ENCODE peak calls at places on chromosomes 13 and 19, in six cellular contexts. L, E, T, U, K and J are unnamed samples.

GRCh38 chr19:4456566-4456842 is 1.1 kb downstream of the UBXN6 start:
- DNase-seq in L (no peak), E (peak), T (no peak), U (peak), K (no peak), J (no peak)

GRCh38 chr19:3387645-3388589 is 21.5 kb downstream of the NFIC start:
- DNase-seq in L (peak), E (no peak), T (peak), U (no peak), K (no peak), J (peak)

GRCh38 chr19:20078696-20079095 is 896 bp downstream of the ZNF90 start:
- DNase-seq in L (no peak), E (no peak), T (peak), U (peak), K (no peak), J (peak)

GRCh38 chr19:5814847-5815246 is 10.0 kb downstream of the NRTN start:
- DNase-seq in L (no peak), E (no peak), T (no peak), U (no peak), K (no peak), J (no peak)

GRCh38 chr13:66076417-66076816 is 1153.7 kb downstream of the PCDH9 start:
- DNase-seq in L (no peak), E (no peak), T (no peak), U (no peak), K (no peak), J (no peak)

GRCh38 chr13:101474419-101474957 is 22.0 kb downstream of the ITGBL1 start:
- DNase-seq in L (no peak), E (no peak), T (no peak), U (peak), K (no peak), J (peak)

GRCh38 chr19:23991170-23991569 is 76.5 kb downstream of the ZNF726 start:
- DNase-seq in L (no peak), E (no peak), T (peak), U (no peak), K (no peak), J (peak)

GRCh38 chr19:19538077-19538764 is at the start of gene CILP2:
- DNase-seq in L (no peak), E (no peak), T (no peak), U (peak), K (no peak), J (peak)

GRCh38 chr13:49669735-49670309 is 21.5 kb downstream of the EBPL start:
- DNase-seq in L (peak), E (peak), T (peak), U (peak), K (no peak), J (peak)

GRCh38 chr19:6161271-6161850 is 25.9 kb downstream of the ACSBG2 start:
- DNase-seq in L (no peak), E (peak), T (no peak), U (no peak), K (no peak), J (peak)

GRCh38 chr19:48595171-48595570 is 11.4 kb upstream of the SPACA4 start:
- DNase-seq in L (no peak), E (no peak), T (no peak), U (no peak), K (no peak), J (no peak)

GRCh38 chr19:48249502-48250014 is 6.2 kb downstream of the CARD8 start:
- DNase-seq in L (no peak), E (no peak), T (peak), U (no peak), K (no peak), J (no peak)

GRCh38 chr13:33230178-33230881 is 55.2 kb downstream of the STARD13 start:
- DNase-seq in L (no peak), E (no peak), T (no peak), U (no peak), K (no peak), J (no peak)

GRCh38 chr13:111177081-111177711 is 62.1 kb downstream of the ARHGEF7 start:
- DNase-seq in L (no peak), E (no peak), T (no peak), U (peak), K (no peak), J (no peak)

GRCh38 chr13:33213024-33213795 is 72.3 kb downstream of the STARD13 start:
- DNase-seq in L (no peak), E (no peak), T (no peak), U (no peak), K (no peak), J (no peak)

GRCh38 chr13:24043590-24044350 is 116.8 kb upstream of the SPATA13 start:
- DNase-seq in L (no peak), E (no peak), T (no peak), U (no peak), K (no peak), J (no peak)

GRCh38 chr19:40348961-40349507 is 539 bp downstream of the PLD3 start:
- DNase-seq in L (peak), E (peak), T (no peak), U (no peak), K (no peak), J (peak)

GRCh38 chr13:30453727-30454126 is 12.0 kb downstream of the HMGB1 start:
- DNase-seq in L (no peak), E (no peak), T (no peak), U (no peak), K (no peak), J (no peak)
- TF ChIP-seq CTCF in L (peak), E (no peak), T (no peak), U (peak), K (no peak), J (no peak)

GRCh38 chr19:54478677-54479266 is 5.7 kb upstream of the CDC42EP5 start:
- DNase-seq in L (no peak), E (peak), T (no peak), U (peak), K (no peak), J (peak)

GRCh38 chr19:54480048-54480447 is 7.0 kb upstream of the CDC42EP5 start:
- DNase-seq in L (no peak), E (no peak), T (no peak), U (no peak), K (no peak), J (no peak)

GRCh38 chr19:54475706-54476105 is 2.6 kb upstream of the CDC42EP5 start:
- DNase-seq in L (no peak), E (peak), T (no peak), U (no peak), K (no peak), J (no peak)

GRCh38 chr19:54473983-54474382 is 887 bp upstream of the CDC42EP5 start:
- DNase-seq in L (no peak), E (no peak), T (no peak), U (no peak), K (no peak), J (no peak)

GRCh38 chr19:54477650-54478049 is 4.6 kb upstream of the CDC42EP5 start:
- DNase-seq in L (no peak), E (peak), T (no peak), U (no peak), K (no peak), J (no peak)
- TF ChIP-seq CTCF in L (no peak), E (no peak), T (no peak), U (no peak), K (no peak), J (peak)

GRCh38 chr13:46728777-46729176 is 68.2 kb downstream of the ESD start:
- DNase-seq in L (peak), E (peak), T (no peak), U (no peak), K (no peak), J (no peak)
- TF ChIP-seq CTCF in L (no peak), E (no peak), T (no peak), U (no peak), K (no peak), J (no peak)

GRCh38 chr13:112586334-112586733 is 1.6 kb downstream of the TUBGCP3 start:
- DNase-seq in L (no peak), E (no peak), T (no peak), U (no peak), K (no peak), J (no peak)

GRCh38 chr13:112588490-112589297 is 741 bp upstream of the TUBGCP3 start:
- DNase-seq in L (no peak), E (no peak), T (no peak), U (no peak), K (no peak), J (peak)

GRCh38 chr13:112587767-112588489 is at the start of gene TUBGCP3:
- DNase-seq in L (peak), E (peak), T (peak), U (peak), K (peak), J (peak)

GRCh38 chr13:112583592-112584277 is 4.2 kb downstream of the TUBGCP3 start:
- DNase-seq in L (no peak), E (no peak), T (peak), U (no peak), K (no peak), J (no peak)

DNA sequence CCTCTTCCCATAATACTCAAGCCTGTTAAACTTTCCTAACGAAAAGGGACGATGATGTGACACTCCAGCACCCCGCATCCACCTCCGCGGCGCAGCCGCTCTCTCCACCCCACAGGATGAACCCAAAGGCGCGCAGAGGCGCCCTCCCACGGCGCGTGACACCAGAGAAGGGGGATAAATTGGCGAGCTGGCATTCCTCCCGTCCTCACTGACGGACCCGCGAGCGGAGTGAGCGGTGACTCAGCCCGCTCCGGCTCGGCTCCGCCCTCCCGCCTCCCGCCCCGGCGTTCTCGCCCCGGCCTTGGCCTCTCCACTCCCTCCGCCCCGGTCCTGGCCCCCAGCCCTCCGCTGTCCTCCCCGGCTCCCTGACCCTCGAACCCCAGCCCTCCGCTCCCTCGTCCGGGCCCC is 590 bp downstream of the TUBGCP3 start:
- DNase-seq in L (peak), E (peak), T (peak), U (peak), K (peak), J (peak)
- TF ChIP-seq CTCF in L (no peak), E (peak), T (no peak), U (peak), K (no peak), J (no peak)

GRCh38 chr13:90883592-90883991 is 463.9 kb upstream of the MIR17HG start:
- DNase-seq in L (no peak), E (no peak), T (no peak), U (no peak), K (no peak), J (no peak)
- TF ChIP-seq CTCF in L (peak), E (no peak), T (no peak), U (no peak), K (no peak), J (no peak)

DNA sequence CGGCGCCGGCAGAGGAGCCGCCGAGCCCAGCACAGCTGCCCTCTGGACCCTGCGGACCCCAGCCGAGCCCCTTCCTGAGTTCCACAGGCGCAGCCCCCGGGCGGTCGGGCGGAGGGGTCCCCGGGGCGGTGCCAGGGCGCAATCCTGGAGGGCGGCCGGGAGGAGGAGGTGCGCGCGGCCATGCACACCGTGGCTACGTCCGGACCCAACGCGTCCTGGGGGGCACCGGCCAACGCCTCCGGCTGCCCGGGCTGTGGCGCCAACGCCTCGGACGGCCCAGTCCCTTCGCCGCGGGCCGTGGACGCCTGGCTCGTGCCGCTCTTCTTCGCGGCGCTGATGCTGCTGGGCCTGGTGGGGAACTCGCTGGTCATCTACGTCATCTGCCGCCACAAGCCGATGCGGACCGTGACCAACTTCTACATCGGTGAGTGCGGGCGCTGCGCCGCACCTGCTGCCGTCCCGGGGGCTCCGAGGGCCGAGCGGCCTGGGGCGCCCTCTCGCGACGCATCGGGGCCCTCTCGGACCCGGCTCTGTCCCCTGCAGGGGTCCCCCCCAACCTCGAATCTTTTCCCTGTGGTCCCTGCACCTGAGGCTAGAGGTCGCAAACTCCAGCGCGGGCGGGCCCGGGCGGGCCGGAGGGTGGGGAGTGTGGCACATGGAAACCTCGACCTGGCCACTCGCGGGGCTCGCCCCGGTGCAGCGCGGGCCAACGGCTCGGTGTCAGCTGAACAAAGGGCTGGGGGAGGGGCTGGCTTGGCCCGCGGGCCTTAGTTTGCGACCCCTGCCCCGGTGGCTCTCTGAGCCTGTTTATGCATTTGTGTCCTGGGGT is at the start of gene KISS1R:
- DNase-seq in L (peak), E (peak), T (no peak), U (peak), K (no peak), J (peak)
- TF ChIP-seq CTCF in L (peak), E (peak), T (peak), U (peak), K (no peak), J (peak)

GRCh38 chr13:40770934-40771618 is at the start of gene MRPS31:
- DNase-seq in L (peak), E (peak), T (peak), U (peak), K (peak), J (peak)
- TF ChIP-seq CTCF in L (no peak), E (peak), T (no peak), U (no peak), K (no peak), J (no peak)

DNA sequence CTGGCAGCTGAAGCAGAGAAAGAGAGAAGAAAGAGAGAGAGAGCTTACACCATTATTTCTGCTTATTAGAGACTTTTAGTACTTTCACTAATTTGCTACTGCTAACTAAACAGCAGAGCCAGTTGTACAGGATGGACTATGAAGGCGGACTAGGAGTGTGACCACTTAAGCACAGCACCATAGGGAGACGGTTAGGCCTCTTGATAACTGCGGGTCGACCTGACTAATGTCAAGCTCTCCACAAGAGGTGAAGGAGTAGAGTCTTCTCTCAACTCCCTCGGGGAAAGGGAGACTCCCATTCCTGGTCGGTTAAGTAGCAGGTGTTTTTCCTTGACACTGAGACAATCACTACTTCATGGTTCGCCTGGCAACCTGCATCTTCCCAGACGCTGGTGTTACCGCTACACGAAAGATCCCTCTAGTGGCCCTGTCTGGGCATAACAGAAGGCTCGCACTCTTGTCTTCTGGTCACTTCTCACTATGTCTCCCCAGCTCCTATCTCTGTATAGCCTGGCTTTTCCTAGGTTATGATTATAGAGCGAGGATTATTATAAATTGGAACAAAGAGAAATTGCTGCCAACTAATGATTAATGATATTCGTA is 5.3 kb upstream of the PSG7 start:
- DNase-seq in L (peak), E (peak), T (no peak), U (no peak), K (no peak), J (peak)
- TF ChIP-seq CTCF in L (peak), E (peak), T (no peak), U (peak), K (no peak), J (peak)

GRCh38 chr13:48001127-48001881 is at the start of gene SUCLA2:
- DNase-seq in L (peak), E (peak), T (peak), U (peak), K (peak), J (peak)
- TF ChIP-seq CTCF in L (no peak), E (no peak), T (no peak), U (no peak), K (no peak), J (no peak)